ENCODE peak calls at places on chromosomes 12 and 14, in seven cellular contexts. B is IMR-90, U is H9, Q is neuronal stem cell, G is mesendoderm, J is H1, Z is trophoblast cell. I is an unnamed sample.

GRCh38 chr12:112559784-112560183 is 141.0 kb downstream of the PTPN11 start:
- DNase-seq in B (peak), U (no peak), Q (no peak), G (no peak), J (no peak), Z (no peak), I (peak)

GRCh38 chr12:89702503-89702902 is 6.1 kb downstream of the ATP2B1 start:
- DNase-seq in B (no peak), U (no peak), Q (no peak), G (no peak), J (no peak), Z (no peak), I (no peak)

GRCh38 chr12:1608783-1609119 is 14.4 kb upstream of the FBXL14 start:
- DNase-seq in B (no peak), U (no peak), Q (no peak), G (no peak), J (no peak), Z (no peak), I (no peak)

GRCh38 chr12:109761631-109761950 is 48.0 kb downstream of the FAM222A start:
- DNase-seq in B (no peak), U (peak), Q (no peak), G (no peak), J (no peak), Z (no peak), I (no peak)

GRCh38 chr12:127145929-127146789 is 1120.8 kb upstream of the TMEM132C start:
- DNase-seq in B (peak), U (peak), Q (no peak), G (no peak), J (no peak), Z (peak), I (no peak)

GRCh38 chr14:101843665-101844064 is 82.2 kb downstream of the PPP2R5C start:
- DNase-seq in B (no peak), U (no peak), Q (no peak), G (peak), J (no peak), Z (no peak), I (no peak)

GRCh38 chr12:104565606-104566243 is 109.0 kb downstream of the CHST11 start:
- DNase-seq in B (peak), U (no peak), Q (no peak), G (no peak), J (no peak), Z (no peak), I (no peak)

GRCh38 chr14:58072288-58073071 is 79.5 kb downstream of the ARMH4 start:
- DNase-seq in B (peak), U (peak), Q (peak), G (peak), J (peak), Z (peak), I (peak)

GRCh38 chr12:7433276-7433822 is 10.6 kb downstream of the CD163L1 start:
- DNase-seq in B (peak), U (no peak), Q (no peak), G (no peak), J (no peak), Z (peak), I (peak)

GRCh38 chr14:34665785-34666425 is 36.0 kb upstream of the SNX6 start:
- DNase-seq in B (peak), U (no peak), Q (no peak), G (no peak), J (no peak), Z (no peak), I (peak)

GRCh38 chr14:56487761-56488160 is 91.8 kb upstream of the TMEM260 start:
- DNase-seq in B (peak), U (no peak), Q (no peak), G (no peak), J (no peak), Z (peak), I (peak)

GRCh38 chr14:88834883-88835431 is 10.5 kb downstream of the TTC8 start:
- DNase-seq in B (peak), U (no peak), Q (no peak), G (no peak), J (no peak), Z (peak), I (peak)

GRCh38 chr14:83164016-83164415 is 1630.4 kb upstream of the SEL1L start:
- DNase-seq in B (peak), U (no peak), Q (no peak), G (no peak), J (no peak), Z (no peak), I (peak)

GRCh38 chr12:27142102-27142721 is 59.8 kb upstream of the C12orf71 start:
- DNase-seq in B (peak), U (peak), Q (peak), G (peak), J (peak), Z (peak), I (peak)

GRCh38 chr12:120125029-120125428 is 8.5 kb upstream of the RAB35 start:
- DNase-seq in B (no peak), U (no peak), Q (no peak), G (no peak), J (no peak), Z (no peak), I (no peak)

GRCh38 chr12:48032597-48032996 is 28.3 kb upstream of the COL2A1 start:
- DNase-seq in B (peak), U (no peak), Q (no peak), G (peak), J (no peak), Z (no peak), I (no peak)

GRCh38 chr14:55092326-55092725 is 36.7 kb upstream of the LGALS3 start:
- DNase-seq in B (no peak), U (no peak), Q (no peak), G (no peak), J (no peak), Z (no peak), I (no peak)

GRCh38 chr14:102362084-102362483 is 606 bp downstream of the CINP start:
- DNase-seq in B (peak), U (no peak), Q (no peak), G (no peak), J (no peak), Z (peak), I (peak)

GRCh38 chr14:60250318-60251035 is 1.5 kb downstream of the PPM1A start:
- DNase-seq in B (peak), U (no peak), Q (peak), G (peak), J (no peak), Z (no peak), I (peak)

GRCh38 chr14:99224948-99225347 is 47.0 kb downstream of the BCL11B start:
- DNase-seq in B (no peak), U (no peak), Q (no peak), G (no peak), J (no peak), Z (no peak), I (no peak)
- H2AK5ac ChIP-seq in B (no peak), U (no peak), Q (no peak), G (no peak), J (no peak), Z (no peak), I (no peak)

DNA sequence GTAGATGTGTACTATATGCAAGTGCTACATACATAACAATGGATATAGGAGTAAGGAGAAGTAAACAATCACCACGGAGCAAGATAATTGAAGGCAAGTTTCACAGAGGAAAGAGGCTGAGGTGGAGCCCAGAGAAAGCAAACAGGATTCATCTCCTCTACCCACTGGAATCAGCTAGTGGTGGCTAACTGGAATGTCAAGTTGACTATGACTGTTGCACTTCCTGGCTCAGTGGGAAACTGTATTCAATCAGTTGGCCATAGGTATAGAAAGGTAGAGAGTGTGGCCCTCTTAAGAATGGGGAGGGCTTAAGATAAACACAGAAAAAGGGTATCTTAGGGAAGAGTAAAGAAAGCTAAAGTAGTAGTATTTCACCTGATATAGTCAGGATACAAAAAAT is 62.4 kb downstream of the MAP4K5 start:
- DNase-seq in B (no peak), U (no peak), Q (no peak), G (peak), J (no peak), Z (no peak), I (no peak)
- H2AK5ac ChIP-seq in B (no peak), U (no peak), Q (no peak), G (no peak), J (no peak), Z (no peak), I (no peak)

GRCh38 chr12:116180448-116180847 is 97.0 kb downstream of the MED13L start:
- DNase-seq in B (no peak), U (no peak), Q (no peak), G (no peak), J (no peak), Z (no peak), I (no peak)

GRCh38 chr12:116184766-116185165 is 92.7 kb downstream of the MED13L start:
- DNase-seq in B (no peak), U (no peak), Q (no peak), G (no peak), J (no peak), Z (no peak), I (peak)

GRCh38 chr12:116183741-116184141 is 93.8 kb downstream of the MED13L start:
- DNase-seq in B (peak), U (no peak), Q (no peak), G (no peak), J (no peak), Z (no peak), I (peak)

GRCh38 chr12:116179384-116179783 is 98.1 kb downstream of the MED13L start:
- DNase-seq in B (no peak), U (no peak), Q (no peak), G (no peak), J (no peak), Z (no peak), I (no peak)

GRCh38 chr12:116182359-116183063 is 95.0 kb downstream of the MED13L start:
- DNase-seq in B (no peak), U (no peak), Q (no peak), G (peak), J (no peak), Z (no peak), I (no peak)
- H2AK5ac ChIP-seq in B (no peak), U (no peak), Q (no peak), G (no peak), J (no peak), Z (no peak), I (no peak)

DNA sequence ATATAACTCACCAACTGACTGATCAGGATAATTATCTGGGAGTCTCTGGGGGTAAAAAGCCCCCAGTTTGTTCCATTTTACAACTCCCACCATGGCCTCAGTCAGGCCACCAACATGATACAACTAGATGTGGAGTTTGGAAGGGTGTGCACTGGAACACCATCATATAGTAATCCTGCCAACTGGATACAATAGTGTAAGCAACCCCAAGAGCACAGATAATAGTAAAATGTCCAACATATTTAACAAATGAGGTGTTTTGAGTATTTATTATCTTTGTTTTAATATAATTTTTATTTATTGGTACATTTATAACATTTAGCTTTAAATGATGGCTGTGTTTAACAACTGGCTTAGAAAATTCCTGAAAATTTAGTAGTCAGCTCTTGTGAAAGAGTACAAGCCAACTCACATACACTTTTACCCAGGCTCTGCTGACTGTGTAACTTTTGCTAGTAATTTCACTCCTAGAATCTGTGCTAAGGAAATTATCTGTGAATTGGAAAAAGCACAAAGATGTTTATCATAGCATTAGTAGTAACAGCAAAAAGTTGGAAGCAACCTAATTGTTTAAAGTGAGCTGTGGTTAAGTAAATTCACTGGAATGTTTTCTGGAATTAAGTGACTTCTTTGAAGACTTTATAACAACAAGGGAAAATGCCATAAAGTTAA is 196.8 kb downstream of the RAD51B start:
- DNase-seq in B (peak), U (no peak), Q (no peak), G (no peak), J (no peak), Z (no peak), I (peak)
- H2AK5ac ChIP-seq in B (peak), U (no peak), Q (no peak), G (no peak), J (no peak), Z (no peak), I (no peak)

I was measured in mesenchymal stem cell.